ENCODE peak calls at places on chromosomes 11 and 22, in four cellular contexts. S is stimulated activated CD4-positive, alpha-beta T cell treated with anti-CD3 and anti-CD28 coated beads, Interleukin-1b, Interleukin-23, amount 100 ng/mL, for 24 hours; W is progenitor cell of endocrine pancreas; I is mucosa of gallbladder. B is an unnamed sample.

GRCh38 chr11:89125298-89125697 is 52.4 kb upstream of the TYR start:
- DNase-seq in S (no peak), W (no peak), I (no peak), B (no peak)

GRCh38 chr11:20158597-20159257 is 1.5 kb downstream of the DBX1 start:
- DNase-seq in S (no peak), W (peak; percentile 79), I (peak; percentile 72), B (no peak)

GRCh38 chr22:42282252-42282942 is 11.9 kb upstream of the TCF20 start:
- DNase-seq in S (no peak), W (no peak), I (no peak), B (no peak)

GRCh38 chr22:33918676-33919590 is 1.3 kb downstream of the LARGE1 start:
- DNase-seq in S (no peak), W (no peak), I (no peak), B (no peak)

GRCh38 chr11:83120328-83120727 is 36.6 kb upstream of the PCF11 start:
- DNase-seq in S (no peak), W (no peak), I (no peak), B (no peak)

GRCh38 chr11:10581481-10582019 is 13.1 kb upstream of the LYVE1 start:
- DNase-seq in S (no peak), W (no peak), I (no peak), B (no peak)

GRCh38 chr22:37198290-37199102 is 10.4 kb upstream of the C1QTNF6 start:
- DNase-seq in S (peak; percentile 94), W (peak; percentile 81), I (peak; percentile 88), B (peak; percentile 86)

GRCh38 chr11:692824-693414 is 2.1 kb downstream of the DEAF1 start:
- DNase-seq in S (no peak), W (no peak), I (no peak), B (no peak)

GRCh38 chr11:10394229-10395100 is 60.6 kb upstream of the AMPD3 start:
- DNase-seq in S (no peak), W (no peak), I (no peak), B (no peak)

GRCh38 chr11:32920570-32920969 is 28.0 kb downstream of the QSER1 start:
- DNase-seq in S (no peak), W (no peak), I (no peak), B (no peak)

GRCh38 chr11:71301046-71301857 is 48.9 kb upstream of the SHANK2 start:
- DNase-seq in S (no peak), W (no peak), I (peak; percentile 5), B (no peak)

GRCh38 chr11:2139691-2140337 is 625 bp upstream of the IGF2 start:
- DNase-seq in S (no peak), W (no peak), I (no peak), B (no peak)

GRCh38 chr11:128777369-128778011 is 83.6 kb downstream of the FLI1 start:
- DNase-seq in S (no peak), W (no peak), I (no peak), B (no peak)

GRCh38 chr11:121810291-121810690 is 305.7 kb downstream of the BLID start:
- DNase-seq in S (no peak), W (no peak), I (no peak), B (no peak)

GRCh38 chr11:124725719-124726105 is 14.0 kb upstream of the NRGN start:
- DNase-seq in S (no peak), W (no peak), I (no peak), B (no peak)

B was measured in omental fat pad.